ENCODE peak calls at places on chromosomes 4 and X, in six cellular contexts. S, K, C, F, L and Y are unnamed samples.
A peak's percentile ranks its signal among the peaks of the same experiment; 100 is the strongest.

GRCh38 chrX:52363247-52363883 is 5.5 kb upstream of the XAGE2 start:
- DNase-seq in S (no peak), K (no peak), C (no peak), F (peak; percentile 71), L (no peak), Y (no peak)

GRCh38 chr4:53861856-53862610 is 202.4 kb downstream of the CHIC2 start:
- DNase-seq in S (peak; percentile 85), K (no peak), C (no peak), F (no peak), L (no peak), Y (peak; percentile 40)

GRCh38 chr4:8192748-8193738 is 6.0 kb upstream of the SH3TC1 start:
- DNase-seq in S (no peak), K (peak; percentile 56), C (no peak), F (peak; percentile 33), L (no peak), Y (peak; percentile 79)

GRCh38 chr4:95255396-95256107 is 293.2 kb downstream of the UNC5C start:
- DNase-seq in S (no peak), K (no peak), C (no peak), F (no peak), L (no peak), Y (no peak)

GRCh38 chr4:123418486-123418931 is 21.9 kb downstream of the SPRY1 start:
- DNase-seq in S (no peak), K (no peak), C (no peak), F (peak; percentile 59), L (no peak), Y (peak; percentile 22)

GRCh38 chr4:150123982-150124670 is 45.9 kb downstream of the DCLK2 start:
- DNase-seq in S (no peak), K (no peak), C (no peak), F (peak; percentile 9), L (no peak), Y (no peak)

GRCh38 chr4:107600456-107600855 is 119.6 kb downstream of the PAPSS1 start:
- DNase-seq in S (no peak), K (no peak), C (no peak), F (peak; percentile 22), L (no peak), Y (no peak)

GRCh38 chr4:2755821-2756690 is at the start of gene TNIP2:
- DNase-seq in S (peak; percentile 95), K (peak; percentile 43), C (no peak), F (peak; percentile 94), L (peak; percentile 88), Y (peak; percentile 77)

GRCh38 chrX:15165832-15166231 is 104.1 kb downstream of the ASB9 start:
- DNase-seq in S (no peak), K (no peak), C (no peak), F (no peak), L (no peak), Y (no peak)

GRCh38 chrX:150768580-150769190 is 75.5 kb downstream of the MTMR1 start:
- DNase-seq in S (no peak), K (peak; percentile 56), C (no peak), F (no peak), L (no peak), Y (no peak)

GRCh38 chr4:2350982-2351381 is 67.5 kb downstream of the ZFYVE28 start:
- DNase-seq in S (peak; percentile 30), K (peak; percentile 16), C (no peak), F (no peak), L (no peak), Y (no peak)

GRCh38 chr4:8281519-8282133 is 12.1 kb downstream of the HTRA3 start:
- DNase-seq in S (peak; percentile 93), K (no peak), C (no peak), F (no peak), L (no peak), Y (peak; percentile 55)

GRCh38 chrX:15050395-15050794 is 177.2 kb downstream of the MOSPD2 start:
- DNase-seq in S (no peak), K (no peak), C (no peak), F (no peak), L (no peak), Y (no peak)

GRCh38 chr4:130568746-130569145 is 1472.8 kb downstream of the C4orf33 start:
- DNase-seq in S (no peak), K (no peak), C (no peak), F (no peak), L (no peak), Y (no peak)

GRCh38 chrX:15465896-15466651 is 27.1 kb downstream of the PIR start:
- DNase-seq in S (no peak), K (no peak), C (no peak), F (no peak), L (no peak), Y (no peak)

GRCh38 chr4:30068234-30068633 is 651.9 kb upstream of the PCDH7 start:
- DNase-seq in S (peak; percentile 32), K (no peak), C (no peak), F (no peak), L (no peak), Y (no peak)

GRCh38 chr4:84837751-84838150 is 128.7 kb downstream of the WDFY3 start:
- DNase-seq in S (no peak), K (no peak), C (no peak), F (no peak), L (no peak), Y (no peak)

DNA sequence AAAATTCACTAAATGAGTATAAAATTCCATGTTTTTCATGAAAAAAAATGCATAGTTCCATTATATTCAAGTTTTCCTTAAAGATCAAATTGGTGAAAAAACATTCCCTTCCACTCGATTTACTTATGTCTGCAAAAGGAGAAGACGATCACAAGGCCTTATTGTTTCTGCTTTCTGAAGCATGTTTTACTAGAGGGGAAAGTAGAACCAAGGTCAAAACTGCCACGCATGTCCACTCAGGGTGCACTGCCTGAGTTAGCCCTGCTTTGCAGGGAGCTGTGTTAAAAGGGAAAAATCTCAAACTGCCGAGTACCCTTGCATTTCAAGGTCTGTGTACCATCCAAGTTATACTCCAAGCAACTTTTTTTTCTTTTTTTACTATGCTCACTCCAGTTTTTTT is 57.2 kb downstream of the TRAPPC11 start:
- DNase-seq in S (no peak), K (no peak), C (no peak), F (no peak), L (no peak), Y (no peak)
- H3K27ac ChIP-seq in S (no peak overlapping the region), K (no peak overlapping the region), C (no peak overlapping the region), F (no peak overlapping the region), L (no peak overlapping the region), Y (no peak overlapping the region)

GRCh38 chr4:86333236-86333635 is 26.6 kb downstream of the MAPK10 start:
- DNase-seq in S (no peak), K (no peak), C (no peak), F (no peak), L (no peak), Y (no peak)

GRCh38 chr4:86334020-86334750 is 25.7 kb downstream of the MAPK10 start:
- DNase-seq in S (no peak), K (no peak), C (no peak), F (no peak), L (no peak), Y (no peak)

GRCh38 chr4:86326399-86326798 is 33.5 kb downstream of the MAPK10 start:
- DNase-seq in S (no peak), K (no peak), C (no peak), F (no peak), L (no peak), Y (no peak)

GRCh38 chr4:86329431-86329830 is 30.4 kb downstream of the MAPK10 start:
- DNase-seq in S (no peak), K (no peak), C (no peak), F (no peak), L (no peak), Y (no peak)

DNA sequence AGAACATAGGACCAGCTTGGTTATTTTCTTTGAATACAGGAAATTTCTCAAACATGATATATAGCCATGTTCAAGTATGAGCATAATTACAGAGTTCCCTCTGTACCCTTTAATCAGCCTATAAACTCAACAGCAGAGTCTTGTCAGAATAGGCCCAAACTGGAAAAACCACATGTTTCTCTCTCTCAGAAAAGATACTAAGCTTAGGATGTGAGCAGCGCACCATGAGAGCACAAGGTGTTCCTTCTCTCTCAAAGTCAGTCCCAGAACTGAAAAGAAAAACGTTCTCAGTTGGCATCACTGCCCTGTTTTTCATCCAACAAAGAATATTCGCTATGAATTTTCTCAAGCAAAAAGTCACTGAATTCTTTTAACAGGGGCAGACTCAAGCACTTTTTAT is 28.5 kb downstream of the MAPK10 start:
- DNase-seq in S (no peak), K (no peak), C (no peak), F (peak; percentile 22), L (no peak), Y (no peak)
- H3K27ac ChIP-seq in S (no peak overlapping the region), K (no peak overlapping the region), C (no peak overlapping the region), F (no peak overlapping the region), L (peak overlapping the region; percentile 74), Y (no peak overlapping the region)

GRCh38 chrX:97399400-97399799 is 515.7 kb downstream of the RPA4 start:
- DNase-seq in S (no peak), K (no peak), C (no peak), F (no peak), L (no peak), Y (no peak)
- H3K27ac ChIP-seq in S (no peak overlapping the region), K (no peak overlapping the region), C (no peak overlapping the region), F (no peak overlapping the region), L (no peak overlapping the region), Y (no peak overlapping the region)

DNA sequence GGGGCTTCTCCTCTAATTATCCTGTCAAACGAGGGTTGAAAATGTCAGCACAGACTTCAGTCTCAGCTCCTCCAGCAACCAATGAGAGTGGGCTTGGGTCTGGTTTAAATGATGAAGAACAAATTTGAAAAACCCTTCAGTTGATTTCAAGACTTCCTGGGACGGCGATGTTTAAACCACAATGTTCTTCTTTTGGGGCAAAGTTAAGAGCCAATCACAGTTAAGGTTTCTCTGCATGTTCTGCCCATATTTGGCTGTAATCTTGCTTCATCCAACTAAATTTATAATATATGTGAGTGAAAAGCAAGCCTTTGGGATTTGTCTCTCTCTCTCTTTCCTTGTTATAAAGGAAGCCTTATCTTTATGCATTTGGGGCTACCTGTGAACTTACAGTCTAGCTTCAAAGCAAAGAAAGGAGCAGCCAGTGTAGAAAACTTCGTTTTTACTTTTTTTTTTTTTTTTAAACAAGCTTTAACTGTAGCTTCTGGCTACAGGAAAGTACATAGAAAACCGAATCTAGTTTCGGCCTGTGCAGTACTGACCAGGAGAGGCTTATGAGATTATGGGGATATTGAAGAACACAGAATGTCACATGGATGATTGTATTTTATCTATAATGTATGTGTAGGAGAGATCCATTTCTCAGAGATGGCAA is 46.8 kb upstream of the FAM9C start:
- DNase-seq in S (no peak), K (no peak), C (no peak), F (no peak), L (no peak), Y (no peak)
- H3K27ac ChIP-seq in S (peak overlapping the region; percentile 48), K (no peak overlapping the region), C (peak overlapping the region; percentile 56), F (no peak overlapping the region), L (peak overlapping the region; percentile 42), Y (no peak overlapping the region)

GRCh38 chrX:148265829-148266228 is 234.6 kb upstream of the AFF2 start:
- DNase-seq in S (no peak), K (no peak), C (no peak), F (no peak), L (no peak), Y (no peak)
- H3K27ac ChIP-seq in S (no peak overlapping the region), K (no peak overlapping the region), C (no peak overlapping the region), F (no peak overlapping the region), L (no peak overlapping the region), Y (no peak overlapping the region)